ENCODE peak calls at places on chromosomes 3 and 15, in seven cellular contexts. I is IMR-90, V is astrocyte, C is mesenchymal stem cell, Q is H9, R is fibroblast of lung, K is GM23248. X is an unnamed sample.

GRCh38 chr3:148493631-148494030 is 204.1 kb upstream of the AGTR1 start:
- DNase-seq in I (no peak), V (no peak), C (no peak), Q (no peak), R (no peak), K (no peak), X (no peak)

GRCh38 chr15:90004252-90004651 is 3.1 kb downstream of the ZNF710 start:
- DNase-seq in I (no peak), V (no peak), C (no peak), Q (no peak), R (no peak), K (peak), X (no peak)

GRCh38 chr3:160016972-160017371 is 28.3 kb downstream of the IL12A start:
- DNase-seq in I (peak), V (peak), C (peak), Q (no peak), R (peak), K (no peak), X (no peak)

GRCh38 chr15:90451215-90451850 is 63.3 kb downstream of the IQGAP1 start:
- DNase-seq in I (peak), V (peak), C (peak), Q (peak), R (peak), K (peak), X (no peak)

GRCh38 chr3:117565777-117566176 is 856.2 kb downstream of the TUSC7 start:
- DNase-seq in I (no peak), V (no peak), C (no peak), Q (no peak), R (no peak), K (no peak), X (no peak)

GRCh38 chr3:136162322-136162721 is 33.8 kb downstream of the MSL2 start:
- DNase-seq in I (no peak), V (no peak), C (no peak), Q (no peak), R (no peak), K (no peak), X (no peak)

GRCh38 chr3:149475451-149476060 is 1.1 kb downstream of the TM4SF4 start:
- DNase-seq in I (peak), V (no peak), C (no peak), Q (no peak), R (no peak), K (no peak), X (no peak)

GRCh38 chr3:138835177-138835757 is 539 bp upstream of the PIK3CB start:
- DNase-seq in I (no peak), V (no peak), C (no peak), Q (no peak), R (no peak), K (no peak), X (no peak)

GRCh38 chr3:194278186-194278845 is 72.8 kb downstream of the CPN2 start:
- DNase-seq in I (no peak), V (no peak), C (no peak), Q (peak), R (no peak), K (no peak), X (no peak)
- H2AFZ ChIP-seq in I (peak), V (no peak), C (no peak), Q (no peak), R (no peak), K (peak), X (no peak)

GRCh38 chr15:31266712-31267111 is 59.9 kb upstream of the KLF13 start:
- DNase-seq in I (no peak), V (no peak), C (no peak), Q (peak), R (no peak), K (no peak), X (no peak)
- H3K27ac ChIP-seq in I (no peak), V (no peak), C (no peak), Q (no peak), R (no peak), K (no peak), X (peak)

GRCh38 chr3:19765954-19766353 is 168.1 kb downstream of the EFHB start:
- DNase-seq in I (no peak), V (no peak), C (no peak), Q (no peak), R (no peak), K (no peak), X (no peak)
- H3K4me2 ChIP-seq in I (no peak), V (no peak), C (no peak), Q (no peak), R (no peak), K (no peak), X (no peak)

GRCh38 chr3:52931889-52932288 is 34.5 kb upstream of the STIMATE start:
- DNase-seq in I (no peak), V (no peak), C (no peak), Q (no peak), R (no peak), K (no peak), X (no peak)

GRCh38 chr3:52939600-52939999 is 42.3 kb upstream of the STIMATE start:
- DNase-seq in I (no peak), V (no peak), C (no peak), Q (no peak), R (no peak), K (peak), X (no peak)

GRCh38 chr3:52931328-52931727 is 34.0 kb upstream of the STIMATE start:
- DNase-seq in I (no peak), V (no peak), C (no peak), Q (no peak), R (no peak), K (no peak), X (no peak)

GRCh38 chr3:52930748-52931147 is 33.4 kb upstream of the STIMATE start:
- DNase-seq in I (no peak), V (no peak), C (no peak), Q (no peak), R (no peak), K (no peak), X (no peak)

GRCh38 chr3:52934626-52935530 is 37.5 kb upstream of the STIMATE start:
- DNase-seq in I (peak), V (peak), C (peak), Q (peak), R (peak), K (peak), X (peak)
- H2AFZ ChIP-seq in I (no peak), V (peak), C (no peak), Q (no peak), R (peak), K (peak), X (no peak)

GRCh38 chr3:67383379-67383778 is 271.0 kb downstream of the SUCLG2 start:
- DNase-seq in I (no peak), V (no peak), C (no peak), Q (no peak), R (no peak), K (no peak), X (no peak)
- H3K27ac ChIP-seq in I (no peak), V (no peak), C (no peak), Q (no peak), R (no peak), K (no peak), X (no peak)

X was measured in DND-41.